ENCODE peak calls at places on chromosomes 2 and 18, in seven cellular contexts. F is H9, A is IMR-90, L is neuronal stem cell, G is mesenchymal stem cell, W is H1, Y is trophoblast cell. P is an unnamed sample.

GRCh38 chr2:111705206-111705605 is 178.8 kb downstream of the ANAPC1 start:
- DNase-seq in L (no peak), G (no peak), F (no peak), W (no peak), A (no peak), Y (no peak), P (no peak)

GRCh38 chr2:6356127-6356761 is 509.5 kb downstream of the CMPK2 start:
- DNase-seq in W (no peak), L (no peak), A (no peak), F (no peak), G (no peak), Y (no peak), P (no peak)

GRCh38 chr2:241358470-241358869 is 2.4 kb downstream of the FARP2 start:
- DNase-seq in W (no peak), F (no peak), L (no peak), Y (no peak), A (no peak), G (no peak), P (no peak)

GRCh38 chr2:127625146-127625943 is 20.6 kb upstream of the GPR17 start:
- DNase-seq in Y (no peak), W (no peak), A (no peak), G (no peak), L (no peak), F (no peak), P (no peak)

GRCh38 chr2:136235451-136236418 is 117.8 kb upstream of the CXCR4 start:
- DNase-seq in Y (peak), F (no peak), A (peak), L (no peak), G (no peak), W (no peak), P (peak)

GRCh38 chr2:136572335-136572734 is 193.0 kb upstream of the THSD7B start:
- DNase-seq in G (no peak), W (no peak), A (no peak), F (no peak), Y (no peak), L (no peak), P (no peak)

GRCh38 chr18:3074094-3074493 is 61.1 kb upstream of the LPIN2 start:
- DNase-seq in F (no peak), A (no peak), Y (no peak), G (no peak), W (no peak), L (no peak), P (no peak)

GRCh38 chr2:237614151-237614720 is 13.2 kb upstream of the LRRFIP1 start:
- DNase-seq in L (no peak), W (peak), G (peak), Y (peak), A (peak), F (peak), P (peak)

GRCh38 chr2:207319321-207319720 is 153.6 kb upstream of the KLF7 start:
- DNase-seq in L (no peak), Y (no peak), F (no peak), A (no peak), W (no peak), G (no peak), P (no peak)

GRCh38 chr18:77207540-77207939 is 42.1 kb upstream of the GALR1 start:
- DNase-seq in L (no peak), F (peak), A (peak), W (no peak), G (peak), Y (peak), P (peak)

GRCh38 chr2:178522950-178523595 is 42.8 kb downstream of the PLEKHA3 start:
- DNase-seq in Y (peak), G (peak), L (peak), A (peak), W (peak), F (peak), P (peak)
- H3K23ac ChIP-seq in Y (no peak), G (no peak), L (peak), A (peak), W (no peak), F (no peak), P (no peak)

DNA sequence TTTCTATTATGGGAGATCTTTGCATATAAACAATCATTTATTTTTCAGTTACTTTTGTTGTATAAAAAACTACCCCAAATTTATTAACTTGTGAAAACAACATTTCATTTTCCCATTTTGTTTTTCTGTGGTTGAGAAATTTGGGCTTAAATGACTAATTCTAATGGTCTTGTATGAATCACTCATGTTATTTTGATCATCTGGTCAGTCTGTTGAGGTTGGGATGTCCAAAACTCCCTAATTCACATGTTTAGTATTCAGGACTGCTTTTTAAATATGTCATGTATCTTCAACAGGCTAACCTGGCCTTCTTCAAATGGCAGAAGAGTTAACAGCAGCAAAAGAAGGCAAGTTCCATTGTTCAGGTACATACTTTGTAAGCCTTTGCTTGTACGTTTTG is 788.1 kb downstream of the TRIB2 start:
- DNase-seq in L (no peak), F (no peak), A (no peak), W (no peak), Y (no peak), G (no peak), P (no peak)
- H3K23ac ChIP-seq in L (no peak), F (no peak), A (no peak), W (no peak), Y (no peak), G (no peak), P (no peak)

DNA sequence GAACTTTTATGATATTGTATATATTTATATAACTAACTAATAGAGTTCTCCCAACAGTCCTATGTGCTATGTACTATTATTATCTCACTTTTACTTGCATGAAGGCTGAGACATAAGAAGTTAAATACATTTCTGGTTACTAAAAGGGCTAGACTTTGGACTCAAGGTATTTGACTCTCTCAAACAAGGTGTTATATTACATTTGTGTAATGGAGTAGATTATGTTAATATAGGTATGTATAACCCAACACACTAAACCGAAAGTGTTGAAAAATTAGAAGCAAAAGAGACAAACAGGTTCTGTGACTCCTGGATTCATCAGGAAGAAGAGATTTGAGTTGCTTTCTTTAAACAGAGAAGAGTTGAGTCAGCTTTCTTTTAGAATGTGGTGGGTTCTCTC is 733.6 kb upstream of the ZEB2 start:
- DNase-seq in A (no peak), L (no peak), G (no peak), F (no peak), Y (no peak), W (no peak), P (no peak)
- H3K23ac ChIP-seq in A (no peak), L (no peak), G (no peak), F (no peak), Y (no peak), W (no peak), P (no peak)

DNA sequence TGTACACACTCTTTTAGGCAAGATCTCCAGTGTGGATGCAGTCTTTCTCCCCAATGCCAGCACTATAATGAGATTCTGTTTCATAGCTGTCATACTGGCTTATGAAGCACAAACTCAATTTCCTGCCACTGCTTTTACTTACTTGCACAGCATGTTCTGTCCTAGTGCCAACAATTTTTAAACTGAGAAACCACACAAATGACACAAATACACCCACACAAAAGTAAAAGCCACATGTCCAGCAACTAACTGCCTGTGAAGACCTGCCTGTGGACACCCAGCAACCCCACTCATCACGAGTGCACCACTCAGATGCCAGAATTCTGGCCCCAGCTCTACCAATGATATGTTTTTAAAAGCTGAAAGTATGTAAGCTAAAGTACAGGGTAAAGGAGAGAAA is 29.6 kb upstream of the RNU4ATAC start:
- DNase-seq in G (peak), W (no peak), A (peak), F (no peak), Y (no peak), L (no peak), P (no peak)
- H3K23ac ChIP-seq in G (no peak), W (no peak), A (peak), F (no peak), Y (no peak), L (no peak), P (no peak)

DNA sequence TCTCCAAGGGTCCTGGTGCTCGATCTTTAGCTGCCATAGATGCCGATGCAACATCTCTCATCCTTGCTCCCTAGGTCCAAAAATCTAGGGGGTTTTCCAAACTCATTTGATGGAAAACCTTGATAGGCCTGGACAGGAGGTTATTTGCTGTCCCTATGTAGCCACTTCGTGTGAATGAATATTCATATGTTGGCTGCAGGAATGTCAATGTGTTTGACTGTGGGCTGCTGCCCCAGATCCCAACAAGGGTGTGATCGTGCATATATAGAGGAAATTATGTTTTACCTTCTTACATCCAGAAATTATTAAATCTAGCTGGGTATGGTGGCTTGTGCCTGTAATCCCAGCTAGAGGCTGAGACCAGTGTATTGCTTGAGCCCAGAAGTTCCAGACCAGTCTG is 9.5 kb upstream of the NT5DC4 start:
- DNase-seq in L (no peak), W (no peak), G (no peak), Y (no peak), F (no peak), A (no peak), P (no peak)
- H3K23ac ChIP-seq in L (no peak), W (no peak), G (no peak), Y (no peak), F (no peak), A (no peak), P (no peak)

P was measured in mesendoderm.